ENCODE peak calls at places on chromosomes 16 and 17, in six cellular contexts. One of them, this sample, is unnamed.

GRCh38 chr16:67560827-67561342 is 1.4 kb upstream of the CTCF start:
- DNase-seq in Peyer's patch: no peak
- DNase-seq in stomach: no peak
- DNase-seq in brain microvascular endothelial cell: no peak
- DNase-seq in mammary epithelial cell: no peak
- DNase-seq in A549: no peak
- DNase-seq in this sample: no peak

GRCh38 chr16:67277294-67277998 is 1.9 kb upstream of the PLEKHG4 start:
- DNase-seq in Peyer's patch: no peak
- DNase-seq in stomach: no peak
- DNase-seq in brain microvascular endothelial cell: peak; percentile 98
- DNase-seq in mammary epithelial cell: peak; percentile 97
- DNase-seq in A549: peak; percentile 77
- DNase-seq in this sample: no peak

GRCh38 chr17:79735096-79735495 is 4.4 kb downstream of the ENPP7 start:
- DNase-seq in Peyer's patch: no peak
- DNase-seq in stomach: no peak
- DNase-seq in brain microvascular endothelial cell: no peak
- DNase-seq in mammary epithelial cell: no peak
- DNase-seq in A549: no peak
- DNase-seq in this sample: no peak

GRCh38 chr17:82734987-82735866 is at the start of gene FN3K:
- DNase-seq in Peyer's patch: peak; percentile 66
- DNase-seq in stomach: peak; percentile 74
- DNase-seq in brain microvascular endothelial cell: peak; percentile 45
- DNase-seq in mammary epithelial cell: peak; percentile 29
- DNase-seq in A549: peak; percentile 74
- DNase-seq in this sample: peak; percentile 71

GRCh38 chr17:58337126-58337599 is 8.6 kb upstream of the TSPOAP1 start:
- DNase-seq in Peyer's patch: peak; percentile 85
- DNase-seq in stomach: no peak
- DNase-seq in brain microvascular endothelial cell: no peak
- DNase-seq in mammary epithelial cell: no peak
- DNase-seq in A549: no peak
- DNase-seq in this sample: no peak

GRCh38 chr16:13076878-13077277 is 175.5 kb downstream of the SHISA9 start:
- DNase-seq in Peyer's patch: no peak
- DNase-seq in stomach: no peak
- DNase-seq in brain microvascular endothelial cell: no peak
- DNase-seq in mammary epithelial cell: no peak
- DNase-seq in A549: no peak
- DNase-seq in this sample: no peak

GRCh38 chr16:24520983-24521382 is 18.4 kb upstream of the RBBP6 start:
- DNase-seq in Peyer's patch: no peak
- DNase-seq in stomach: no peak
- DNase-seq in brain microvascular endothelial cell: no peak
- DNase-seq in mammary epithelial cell: no peak
- DNase-seq in A549: no peak
- DNase-seq in this sample: no peak

GRCh38 chr16:81410643-81411235 is 33.9 kb upstream of the CMIP start:
- DNase-seq in Peyer's patch: no peak
- DNase-seq in stomach: no peak
- DNase-seq in brain microvascular endothelial cell: no peak
- DNase-seq in mammary epithelial cell: no peak
- DNase-seq in A549: no peak
- DNase-seq in this sample: no peak

GRCh38 chr17:28381141-28381825 is 9.8 kb downstream of the SARM1 start:
- DNase-seq in Peyer's patch: peak; percentile 57
- DNase-seq in stomach: peak; percentile 44
- DNase-seq in brain microvascular endothelial cell: no peak
- DNase-seq in mammary epithelial cell: no peak
- DNase-seq in A549: no peak
- DNase-seq in this sample: no peak

GRCh38 chr17:42518046-42518754 is 17.8 kb upstream of the NAGLU start:
- DNase-seq in Peyer's patch: peak; percentile 91
- DNase-seq in stomach: peak; percentile 79
- DNase-seq in brain microvascular endothelial cell: peak; percentile 91
- DNase-seq in mammary epithelial cell: peak; percentile 84
- DNase-seq in A549: peak; percentile 92
- DNase-seq in this sample: peak; percentile 64

GRCh38 chr17:46158323-46159296 is 34.6 kb downstream of the KANSL1 start:
- DNase-seq in Peyer's patch: no peak
- DNase-seq in stomach: no peak
- DNase-seq in brain microvascular endothelial cell: no peak
- DNase-seq in mammary epithelial cell: no peak
- DNase-seq in A549: no peak
- DNase-seq in this sample: no peak

GRCh38 chr16:72997141-72997542 is 50.8 kb downstream of the ZFHX3 start:
- DNase-seq in Peyer's patch: no peak
- DNase-seq in stomach: peak; percentile 40
- DNase-seq in brain microvascular endothelial cell: no peak
- DNase-seq in mammary epithelial cell: peak; percentile 54
- DNase-seq in A549: no peak
- DNase-seq in this sample: no peak

GRCh38 chr16:11319529-11320146 is 25.6 kb upstream of the RMI2 start:
- DNase-seq in Peyer's patch: no peak
- DNase-seq in stomach: peak; percentile 46
- DNase-seq in brain microvascular endothelial cell: no peak
- DNase-seq in mammary epithelial cell: no peak
- DNase-seq in A549: no peak
- DNase-seq in this sample: no peak

GRCh38 chr16:88403794-88404581 is 21.2 kb downstream of the ZNF469 start:
- DNase-seq in Peyer's patch: no peak
- DNase-seq in stomach: no peak
- DNase-seq in brain microvascular endothelial cell: no peak
- DNase-seq in mammary epithelial cell: peak; percentile 55
- DNase-seq in A549: no peak
- DNase-seq in this sample: no peak

GRCh38 chr16:15660203-15660601 is 10.2 kb downstream of the NDE1 start:
- DNase-seq in Peyer's patch: no peak
- DNase-seq in stomach: no peak
- DNase-seq in brain microvascular endothelial cell: no peak
- DNase-seq in mammary epithelial cell: no peak
- DNase-seq in A549: no peak
- DNase-seq in this sample: no peak

GRCh38 chr16:6684076-6684673 is 648.5 kb upstream of the RBFOX1 start:
- DNase-seq in Peyer's patch: no peak
- DNase-seq in stomach: no peak
- DNase-seq in brain microvascular endothelial cell: peak; percentile 7
- DNase-seq in mammary epithelial cell: peak; percentile 1
- DNase-seq in A549: peak; percentile 25
- DNase-seq in this sample: no peak

GRCh38 chr16:10688291-10688690 is 6.4 kb downstream of the TEKT5 start:
- DNase-seq in Peyer's patch: no peak
- DNase-seq in stomach: peak; percentile 84
- DNase-seq in brain microvascular endothelial cell: no peak
- DNase-seq in mammary epithelial cell: no peak
- DNase-seq in A549: no peak
- DNase-seq in this sample: no peak

GRCh38 chr16:64736887-64737286 is 385.0 kb downstream of the CDH11 start:
- DNase-seq in Peyer's patch: no peak
- DNase-seq in stomach: no peak
- DNase-seq in brain microvascular endothelial cell: no peak
- DNase-seq in mammary epithelial cell: no peak
- DNase-seq in A549: no peak
- DNase-seq in this sample: no peak

GRCh38 chr16:87543436-87544191 is 50.8 kb upstream of the ZCCHC14 start:
- DNase-seq in Peyer's patch: no peak
- DNase-seq in stomach: no peak
- DNase-seq in brain microvascular endothelial cell: peak; percentile 31
- DNase-seq in mammary epithelial cell: no peak
- DNase-seq in A549: no peak
- DNase-seq in this sample: no peak

DNA sequence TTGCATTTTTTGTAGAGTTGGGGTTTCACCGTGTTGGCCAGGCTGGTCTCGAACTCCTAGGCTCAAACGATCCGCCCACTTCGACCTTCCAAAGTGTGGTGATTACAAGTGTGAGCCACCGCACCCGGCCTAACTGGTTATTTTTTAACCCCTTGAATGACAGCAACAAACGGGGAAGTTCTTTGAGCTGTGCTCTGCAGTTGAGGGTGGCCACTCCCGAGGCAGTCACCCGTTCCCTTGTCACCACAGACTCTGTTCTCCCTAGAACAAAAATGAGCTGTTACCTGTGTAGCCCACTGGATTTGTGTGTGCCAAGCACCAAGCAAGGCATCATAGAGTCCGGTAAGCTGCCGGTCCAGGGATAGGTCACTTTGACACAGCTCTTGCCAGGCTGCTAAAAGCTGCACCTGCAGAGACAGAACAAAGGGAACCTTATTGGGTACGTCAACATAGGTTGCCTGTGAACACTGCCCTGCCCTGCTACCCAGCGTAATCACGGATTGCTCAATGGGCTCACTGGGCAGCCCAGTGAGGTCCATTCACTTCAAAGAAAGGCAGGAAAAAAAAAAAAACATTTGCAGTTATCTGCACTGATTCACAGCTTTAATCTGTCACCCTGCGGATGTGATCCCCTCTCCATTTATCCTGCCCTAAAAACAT is 19.6 kb downstream of the COG7 start:
- DNase-seq in Peyer's patch: no peak
- DNase-seq in stomach: peak; percentile 68
- DNase-seq in brain microvascular endothelial cell: no peak
- DNase-seq in mammary epithelial cell: no peak
- DNase-seq in A549: no peak
- DNase-seq in this sample: no peak
- H3K27ac ChIP-seq in Peyer's patch: no peak overlapping the region
- H3K27ac ChIP-seq in stomach: peak overlapping the region; percentile 81
- H3K27ac ChIP-seq in brain microvascular endothelial cell: no peak overlapping the region
- H3K27ac ChIP-seq in mammary epithelial cell: no peak overlapping the region
- H3K27ac ChIP-seq in A549: peak overlapping the region; percentile 30
- H3K27ac ChIP-seq in this sample: no peak overlapping the region

DNA sequence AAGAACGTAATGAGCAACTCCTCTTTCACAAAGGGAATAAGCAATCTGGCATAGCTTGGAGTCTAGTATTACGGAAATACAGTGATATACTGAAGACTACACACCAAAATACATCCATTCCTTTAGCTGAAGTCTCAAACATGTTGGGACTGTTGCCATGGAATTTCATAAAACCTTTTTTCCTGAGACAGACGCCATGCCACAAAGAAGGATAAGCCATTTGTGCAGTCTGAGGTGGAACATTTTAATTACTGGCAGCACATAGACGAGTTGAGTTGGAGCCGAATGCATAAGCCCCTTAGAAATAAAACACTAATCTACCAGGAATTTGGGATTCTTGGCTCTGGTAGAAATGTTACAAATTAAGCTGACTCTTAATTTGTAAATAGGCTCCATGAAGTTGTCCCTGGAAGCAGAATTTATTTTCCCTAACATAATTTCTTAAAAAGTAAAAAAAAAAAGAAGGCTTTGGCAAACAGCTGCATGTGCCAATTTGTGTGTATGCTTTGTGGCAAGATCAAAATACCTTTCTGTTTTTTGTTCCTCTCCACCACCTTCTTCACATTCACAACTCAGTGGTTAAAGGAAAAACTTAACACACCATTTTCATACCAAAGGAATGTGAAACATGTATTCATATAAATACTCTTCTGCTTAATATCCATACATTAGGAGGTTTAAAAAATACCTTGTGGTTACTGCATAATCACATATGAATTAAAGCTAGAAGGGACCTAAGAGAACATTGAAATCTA is 25.5 kb downstream of the GRB7 start:
- DNase-seq in Peyer's patch: no peak
- DNase-seq in stomach: no peak
- DNase-seq in brain microvascular endothelial cell: no peak
- DNase-seq in mammary epithelial cell: peak; percentile 24
- DNase-seq in A549: no peak
- DNase-seq in this sample: no peak
- TF ChIP-seq CTCF in Peyer's patch: no peak
- TF ChIP-seq CTCF in stomach: no peak
- TF ChIP-seq CTCF in brain microvascular endothelial cell: no peak
- TF ChIP-seq CTCF in mammary epithelial cell: no peak
- TF ChIP-seq CTCF in A549: no peak
- TF ChIP-seq CTCF in this sample: no peak

GRCh38 chr16:75566889-75567255 is 693 bp downstream of the GABARAPL2 start:
- DNase-seq in Peyer's patch: no peak
- DNase-seq in stomach: no peak
- DNase-seq in brain microvascular endothelial cell: no peak
- DNase-seq in mammary epithelial cell: no peak
- DNase-seq in A549: no peak
- DNase-seq in this sample: no peak
- H3K27ac ChIP-seq in Peyer's patch: peak overlapping the region; percentile 68
- H3K27ac ChIP-seq in stomach: peak overlapping the region; percentile 85
- H3K27ac ChIP-seq in brain microvascular endothelial cell: no peak overlapping the region
- H3K27ac ChIP-seq in mammary epithelial cell: peak overlapping the region; percentile 69
- H3K27ac ChIP-seq in A549: peak overlapping the region; percentile 79
- H3K27ac ChIP-seq in this sample: peak overlapping the region; percentile 89

DNA sequence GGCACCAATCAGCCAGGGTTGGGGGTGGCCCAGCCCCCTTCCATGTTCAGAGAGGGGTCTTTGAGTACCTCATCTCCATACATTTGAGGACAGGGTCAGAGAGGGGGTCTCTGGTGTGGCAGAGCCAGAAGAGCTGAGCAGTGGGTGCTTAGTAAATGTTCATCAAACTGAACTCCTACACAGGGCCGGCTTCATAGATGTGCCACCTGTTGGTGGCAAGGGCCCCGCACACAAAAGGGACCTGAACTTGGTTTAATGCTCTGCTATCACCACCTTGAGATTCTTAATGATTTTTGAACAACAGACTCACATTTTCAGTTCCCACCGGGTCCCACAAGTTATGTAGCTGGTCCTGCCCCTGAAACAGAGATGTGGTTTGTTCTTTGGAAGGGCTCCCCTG is 9.0 kb upstream of the C1QL1 start:
- DNase-seq in Peyer's patch: no peak
- DNase-seq in stomach: no peak
- DNase-seq in brain microvascular endothelial cell: no peak
- DNase-seq in mammary epithelial cell: no peak
- DNase-seq in A549: peak; percentile 40
- DNase-seq in this sample: no peak
- TF ChIP-seq CTCF in Peyer's patch: no peak
- TF ChIP-seq CTCF in stomach: no peak
- TF ChIP-seq CTCF in brain microvascular endothelial cell: no peak
- TF ChIP-seq CTCF in mammary epithelial cell: no peak
- TF ChIP-seq CTCF in A549: peak; percentile 33
- TF ChIP-seq CTCF in this sample: no peak

GRCh38 chr16:69448470-69449193 is 24.2 kb downstream of the CYB5B start:
- DNase-seq in Peyer's patch: no peak
- DNase-seq in stomach: no peak
- DNase-seq in brain microvascular endothelial cell: no peak
- DNase-seq in mammary epithelial cell: no peak
- DNase-seq in A549: peak; percentile 29
- DNase-seq in this sample: no peak

GRCh38 chr16:69451166-69451565 is 26.7 kb downstream of the CYB5B start:
- DNase-seq in Peyer's patch: no peak
- DNase-seq in stomach: no peak
- DNase-seq in brain microvascular endothelial cell: no peak
- DNase-seq in mammary epithelial cell: no peak
- DNase-seq in A549: peak; percentile 17
- DNase-seq in this sample: no peak

GRCh38 chr16:69453936-69454335 is 29.5 kb downstream of the CYB5B start:
- DNase-seq in Peyer's patch: no peak
- DNase-seq in stomach: no peak
- DNase-seq in brain microvascular endothelial cell: no peak
- DNase-seq in mammary epithelial cell: no peak
- DNase-seq in A549: no peak
- DNase-seq in this sample: no peak
- H3K27ac ChIP-seq in Peyer's patch: no peak overlapping the region
- H3K27ac ChIP-seq in stomach: no peak overlapping the region
- H3K27ac ChIP-seq in brain microvascular endothelial cell: no peak overlapping the region
- H3K27ac ChIP-seq in mammary epithelial cell: no peak overlapping the region
- H3K27ac ChIP-seq in A549: no peak overlapping the region
- H3K27ac ChIP-seq in this sample: no peak overlapping the region

GRCh38 chr17:34542700-34543336 is 36.6 kb upstream of the TMEM132E start:
- DNase-seq in Peyer's patch: peak; percentile 73
- DNase-seq in stomach: peak; percentile 27
- DNase-seq in brain microvascular endothelial cell: peak; percentile 17
- DNase-seq in mammary epithelial cell: no peak
- DNase-seq in A549: peak; percentile 30
- DNase-seq in this sample: peak; percentile 18
- TF ChIP-seq CTCF in Peyer's patch: peak; percentile 74
- TF ChIP-seq CTCF in stomach: no peak
- TF ChIP-seq CTCF in brain microvascular endothelial cell: peak; percentile 81
- TF ChIP-seq CTCF in mammary epithelial cell: peak; percentile 87
- TF ChIP-seq CTCF in A549: peak; percentile 94
- TF ChIP-seq CTCF in this sample: peak; percentile 81

This sample was measured in heart right ventricle.